ENCODE peak calls at places on chromosomes 6 and 20, in nine cellular contexts. One of them, this sample, is unnamed.

GRCh38 chr6:64281167-64281566 is 645.6 kb downstream of the PHF3 start:
- DNase-seq in OCI-LY7: no peak
- DNase-seq in coronary artery: no peak
- DNase-seq in transverse colon: no peak
- DNase-seq in adrenal gland: no peak
- DNase-seq in GM10248: no peak
- DNase-seq in astrocyte of the spinal cord: no peak
- DNase-seq in psoas muscle: no peak
- DNase-seq in fibroblast of lung: no peak
- DNase-seq in this sample: no peak

GRCh38 chr6:165556116-165556843 is 106.8 kb downstream of the PDE10A start:
- DNase-seq in OCI-LY7: no peak
- DNase-seq in coronary artery: no peak
- DNase-seq in transverse colon: no peak
- DNase-seq in adrenal gland: no peak
- DNase-seq in GM10248: no peak
- DNase-seq in astrocyte of the spinal cord: peak; percentile 65
- DNase-seq in psoas muscle: no peak
- DNase-seq in fibroblast of lung: peak; percentile 17
- DNase-seq in this sample: no peak

GRCh38 chr20:57377350-57377749 is 13.8 kb upstream of the RBM38 start:
- DNase-seq in OCI-LY7: no peak
- DNase-seq in coronary artery: no peak
- DNase-seq in transverse colon: no peak
- DNase-seq in adrenal gland: no peak
- DNase-seq in GM10248: no peak
- DNase-seq in astrocyte of the spinal cord: no peak
- DNase-seq in psoas muscle: no peak
- DNase-seq in fibroblast of lung: no peak
- DNase-seq in this sample: no peak

GRCh38 chr6:41589636-41590622 is 43.7 kb downstream of the FOXP4 start:
- DNase-seq in OCI-LY7: no peak
- DNase-seq in coronary artery: no peak
- DNase-seq in transverse colon: no peak
- DNase-seq in adrenal gland: no peak
- DNase-seq in GM10248: no peak
- DNase-seq in astrocyte of the spinal cord: no peak
- DNase-seq in psoas muscle: no peak
- DNase-seq in fibroblast of lung: no peak
- DNase-seq in this sample: no peak

GRCh38 chr6:36132221-36132895 is 2.0 kb downstream of the MAPK13 start:
- DNase-seq in OCI-LY7: no peak
- DNase-seq in coronary artery: no peak
- DNase-seq in transverse colon: no peak
- DNase-seq in adrenal gland: no peak
- DNase-seq in GM10248: no peak
- DNase-seq in astrocyte of the spinal cord: no peak
- DNase-seq in psoas muscle: no peak
- DNase-seq in fibroblast of lung: no peak
- DNase-seq in this sample: no peak

GRCh38 chr6:11722224-11722623 is 56.4 kb downstream of the ADTRP start:
- DNase-seq in OCI-LY7: no peak
- DNase-seq in coronary artery: no peak
- DNase-seq in transverse colon: no peak
- DNase-seq in adrenal gland: no peak
- DNase-seq in GM10248: no peak
- DNase-seq in astrocyte of the spinal cord: no peak
- DNase-seq in psoas muscle: no peak
- DNase-seq in fibroblast of lung: no peak
- DNase-seq in this sample: no peak

GRCh38 chr20:4610871-4611270 is 110.8 kb upstream of the PRND start:
- DNase-seq in OCI-LY7: no peak
- DNase-seq in coronary artery: no peak
- DNase-seq in transverse colon: no peak
- DNase-seq in adrenal gland: no peak
- DNase-seq in GM10248: no peak
- DNase-seq in astrocyte of the spinal cord: no peak
- DNase-seq in psoas muscle: no peak
- DNase-seq in fibroblast of lung: no peak
- DNase-seq in this sample: peak; percentile 19

GRCh38 chr20:10647471-10647870 is 26.3 kb downstream of the JAG1 start:
- DNase-seq in OCI-LY7: peak; percentile 12
- DNase-seq in coronary artery: peak; percentile 69
- DNase-seq in transverse colon: peak; percentile 7
- DNase-seq in adrenal gland: no peak
- DNase-seq in GM10248: peak; percentile 32
- DNase-seq in astrocyte of the spinal cord: no peak
- DNase-seq in psoas muscle: no peak
- DNase-seq in fibroblast of lung: no peak
- DNase-seq in this sample: no peak

GRCh38 chr6:132063204-132063603 is 112.0 kb upstream of the CCN2 start:
- DNase-seq in OCI-LY7: no peak
- DNase-seq in coronary artery: no peak
- DNase-seq in transverse colon: no peak
- DNase-seq in adrenal gland: no peak
- DNase-seq in GM10248: no peak
- DNase-seq in astrocyte of the spinal cord: peak; percentile 81
- DNase-seq in psoas muscle: no peak
- DNase-seq in fibroblast of lung: peak; percentile 51
- DNase-seq in this sample: no peak

GRCh38 chr6:13807691-13808090 is 6.7 kb downstream of the MCUR1 start:
- DNase-seq in OCI-LY7: no peak
- DNase-seq in coronary artery: no peak
- DNase-seq in transverse colon: no peak
- DNase-seq in adrenal gland: no peak
- DNase-seq in GM10248: no peak
- DNase-seq in astrocyte of the spinal cord: peak; percentile 10
- DNase-seq in psoas muscle: no peak
- DNase-seq in fibroblast of lung: no peak
- DNase-seq in this sample: no peak

GRCh38 chr20:58470336-58470978 is 44.7 kb downstream of the APCDD1L start:
- DNase-seq in OCI-LY7: no peak
- DNase-seq in coronary artery: no peak
- DNase-seq in transverse colon: no peak
- DNase-seq in adrenal gland: no peak
- DNase-seq in GM10248: no peak
- DNase-seq in astrocyte of the spinal cord: no peak
- DNase-seq in psoas muscle: no peak
- DNase-seq in fibroblast of lung: no peak
- DNase-seq in this sample: no peak

GRCh38 chr6:35491558-35492541 is 5.0 kb downstream of the TEAD3 start:
- DNase-seq in OCI-LY7: no peak
- DNase-seq in coronary artery: no peak
- DNase-seq in transverse colon: no peak
- DNase-seq in adrenal gland: no peak
- DNase-seq in GM10248: no peak
- DNase-seq in astrocyte of the spinal cord: no peak
- DNase-seq in psoas muscle: no peak
- DNase-seq in fibroblast of lung: peak; percentile 58
- DNase-seq in this sample: no peak

GRCh38 chr6:169445661-169446581 is 192.3 kb upstream of the THBS2 start:
- DNase-seq in OCI-LY7: no peak
- DNase-seq in coronary artery: no peak
- DNase-seq in transverse colon: peak; percentile 48
- DNase-seq in adrenal gland: no peak
- DNase-seq in GM10248: no peak
- DNase-seq in astrocyte of the spinal cord: no peak
- DNase-seq in psoas muscle: no peak
- DNase-seq in fibroblast of lung: no peak
- DNase-seq in this sample: no peak

GRCh38 chr6:105449756-105450390 is 47.0 kb upstream of the PREP start:
- DNase-seq in OCI-LY7: no peak
- DNase-seq in coronary artery: no peak
- DNase-seq in transverse colon: no peak
- DNase-seq in adrenal gland: no peak
- DNase-seq in GM10248: no peak
- DNase-seq in astrocyte of the spinal cord: peak; percentile 15
- DNase-seq in psoas muscle: no peak
- DNase-seq in fibroblast of lung: no peak
- DNase-seq in this sample: no peak

GRCh38 chr20:47502271-47502730 is 614 bp downstream of the NCOA3 start:
- DNase-seq in OCI-LY7: no peak
- DNase-seq in coronary artery: no peak
- DNase-seq in transverse colon: peak; percentile 33
- DNase-seq in adrenal gland: peak; percentile 31
- DNase-seq in GM10248: no peak
- DNase-seq in astrocyte of the spinal cord: peak; percentile 14
- DNase-seq in psoas muscle: peak; percentile 17
- DNase-seq in fibroblast of lung: no peak
- DNase-seq in this sample: peak; percentile 65

GRCh38 chr6:88869263-88870023 is 94.0 kb downstream of the RNGTT start:
- DNase-seq in OCI-LY7: no peak
- DNase-seq in coronary artery: no peak
- DNase-seq in transverse colon: no peak
- DNase-seq in adrenal gland: no peak
- DNase-seq in GM10248: no peak
- DNase-seq in astrocyte of the spinal cord: peak; percentile 39
- DNase-seq in psoas muscle: no peak
- DNase-seq in fibroblast of lung: peak; percentile 65
- DNase-seq in this sample: no peak

GRCh38 chr6:150403458-150404245 is 34.8 kb downstream of the IYD start:
- DNase-seq in OCI-LY7: no peak
- DNase-seq in coronary artery: peak; percentile 85
- DNase-seq in transverse colon: no peak
- DNase-seq in adrenal gland: no peak
- DNase-seq in GM10248: no peak
- DNase-seq in astrocyte of the spinal cord: peak; percentile 95
- DNase-seq in psoas muscle: no peak
- DNase-seq in fibroblast of lung: peak; percentile 93
- DNase-seq in this sample: peak; percentile 83

GRCh38 chr20:48191200-48191599 is 405.9 kb upstream of the SULF2 start:
- DNase-seq in OCI-LY7: no peak
- DNase-seq in coronary artery: no peak
- DNase-seq in transverse colon: no peak
- DNase-seq in adrenal gland: no peak
- DNase-seq in GM10248: no peak
- DNase-seq in astrocyte of the spinal cord: no peak
- DNase-seq in psoas muscle: no peak
- DNase-seq in fibroblast of lung: no peak
- DNase-seq in this sample: no peak

GRCh38 chr6:25369450-25370086 is 90.4 kb downstream of the CARMIL1 start:
- DNase-seq in OCI-LY7: peak; percentile 59
- DNase-seq in coronary artery: no peak
- DNase-seq in transverse colon: peak; percentile 40
- DNase-seq in adrenal gland: no peak
- DNase-seq in GM10248: no peak
- DNase-seq in astrocyte of the spinal cord: no peak
- DNase-seq in psoas muscle: no peak
- DNase-seq in fibroblast of lung: peak; percentile 27
- DNase-seq in this sample: no peak

GRCh38 chr20:51946581-51946980 is 144.3 kb upstream of the SALL4 start:
- DNase-seq in OCI-LY7: no peak
- DNase-seq in coronary artery: no peak
- DNase-seq in transverse colon: no peak
- DNase-seq in adrenal gland: no peak
- DNase-seq in GM10248: no peak
- DNase-seq in astrocyte of the spinal cord: no peak
- DNase-seq in psoas muscle: no peak
- DNase-seq in fibroblast of lung: peak; percentile 40
- DNase-seq in this sample: no peak

GRCh38 chr6:142966294-142966693 is 21.3 kb upstream of the HIVEP2 start:
- DNase-seq in OCI-LY7: no peak
- DNase-seq in coronary artery: no peak
- DNase-seq in transverse colon: no peak
- DNase-seq in adrenal gland: no peak
- DNase-seq in GM10248: no peak
- DNase-seq in astrocyte of the spinal cord: no peak
- DNase-seq in psoas muscle: no peak
- DNase-seq in fibroblast of lung: no peak
- DNase-seq in this sample: no peak
- TF ChIP-seq CTCF in OCI-LY7: no peak
- TF ChIP-seq CTCF in coronary artery: no peak
- TF ChIP-seq CTCF in transverse colon: no peak
- TF ChIP-seq CTCF in adrenal gland: no peak
- TF ChIP-seq CTCF in GM10248: no peak
- TF ChIP-seq CTCF in astrocyte of the spinal cord: no peak
- TF ChIP-seq CTCF in psoas muscle: no peak
- TF ChIP-seq CTCF in fibroblast of lung: no peak
- TF ChIP-seq CTCF in this sample: no peak

DNA sequence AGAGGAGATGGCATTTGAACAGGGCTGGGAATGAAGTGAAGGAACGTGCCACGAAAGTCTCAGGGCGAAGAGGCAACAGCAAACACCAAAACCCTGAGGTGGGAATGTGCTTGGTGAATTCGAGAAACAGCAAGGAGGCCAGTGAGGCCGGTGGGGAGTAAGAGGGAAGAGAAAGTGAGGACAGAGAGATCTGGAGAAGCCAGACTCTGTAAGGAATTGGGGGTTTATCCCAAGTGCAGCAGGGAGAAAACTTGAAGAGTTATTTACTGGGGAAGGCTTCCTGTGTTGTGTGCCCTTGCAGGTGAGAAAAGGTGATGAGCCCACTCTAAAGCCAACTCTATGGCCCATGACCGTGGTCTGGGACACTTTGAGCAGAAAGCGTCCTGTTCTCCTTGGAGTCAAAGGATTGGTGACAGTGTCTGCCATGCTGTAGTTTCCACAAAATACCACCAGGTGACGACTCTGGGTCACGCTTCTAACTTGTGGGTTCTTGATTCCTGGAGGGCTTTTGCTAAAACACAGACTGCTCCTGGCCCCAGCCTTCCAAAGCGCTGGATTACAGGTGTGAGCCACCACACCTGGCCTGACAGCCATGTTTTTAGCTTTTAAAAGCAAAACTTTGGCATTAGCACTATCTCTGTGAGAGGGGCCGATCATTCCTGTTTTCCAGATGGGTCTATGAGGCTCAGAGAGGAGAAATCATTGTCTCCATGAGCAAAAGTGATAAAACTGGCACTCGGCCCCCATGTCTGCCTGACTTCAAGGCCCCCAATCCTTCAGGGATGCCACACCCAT is 18.0 kb upstream of the CSNK2A1 start:
- DNase-seq in OCI-LY7: peak; percentile 74
- DNase-seq in coronary artery: no peak
- DNase-seq in transverse colon: peak; percentile 64
- DNase-seq in adrenal gland: peak; percentile 67
- DNase-seq in GM10248: peak; percentile 78
- DNase-seq in astrocyte of the spinal cord: peak; percentile 58
- DNase-seq in psoas muscle: peak; percentile 45
- DNase-seq in fibroblast of lung: peak; percentile 65
- DNase-seq in this sample: peak; percentile 68
- TF ChIP-seq CTCF in OCI-LY7: peak; percentile 95
- TF ChIP-seq CTCF in coronary artery: peak; percentile 92
- TF ChIP-seq CTCF in transverse colon: peak; percentile 95
- TF ChIP-seq CTCF in adrenal gland: peak; percentile 99
- TF ChIP-seq CTCF in GM10248: peak; percentile 91
- TF ChIP-seq CTCF in astrocyte of the spinal cord: peak; percentile 99
- TF ChIP-seq CTCF in psoas muscle: peak; percentile 96
- TF ChIP-seq CTCF in fibroblast of lung: peak; percentile 99
- TF ChIP-seq CTCF in this sample: peak; percentile 81

GRCh38 chr6:108127826-108128225 is 38.0 kb upstream of the NR2E1 start:
- DNase-seq in OCI-LY7: no peak
- DNase-seq in coronary artery: no peak
- DNase-seq in transverse colon: no peak
- DNase-seq in adrenal gland: peak; percentile 12
- DNase-seq in GM10248: no peak
- DNase-seq in astrocyte of the spinal cord: no peak
- DNase-seq in psoas muscle: no peak
- DNase-seq in fibroblast of lung: no peak
- DNase-seq in this sample: no peak
- TF ChIP-seq CTCF in OCI-LY7: no peak
- TF ChIP-seq CTCF in coronary artery: no peak
- TF ChIP-seq CTCF in transverse colon: no peak
- TF ChIP-seq CTCF in adrenal gland: no peak
- TF ChIP-seq CTCF in GM10248: no peak
- TF ChIP-seq CTCF in astrocyte of the spinal cord: no peak
- TF ChIP-seq CTCF in psoas muscle: no peak
- TF ChIP-seq CTCF in fibroblast of lung: no peak
- TF ChIP-seq CTCF in this sample: no peak

GRCh38 chr6:15642276-15642675 is 20.6 kb downstream of the DTNBP1 start:
- DNase-seq in OCI-LY7: peak; percentile 39
- DNase-seq in coronary artery: no peak
- DNase-seq in transverse colon: no peak
- DNase-seq in adrenal gland: no peak
- DNase-seq in GM10248: no peak
- DNase-seq in astrocyte of the spinal cord: no peak
- DNase-seq in psoas muscle: no peak
- DNase-seq in fibroblast of lung: no peak
- DNase-seq in this sample: no peak
- TF ChIP-seq CTCF in OCI-LY7: peak; percentile 73
- TF ChIP-seq CTCF in coronary artery: no peak
- TF ChIP-seq CTCF in transverse colon: no peak
- TF ChIP-seq CTCF in adrenal gland: no peak
- TF ChIP-seq CTCF in GM10248: no peak
- TF ChIP-seq CTCF in astrocyte of the spinal cord: peak; percentile 35
- TF ChIP-seq CTCF in psoas muscle: no peak
- TF ChIP-seq CTCF in fibroblast of lung: peak; percentile 28
- TF ChIP-seq CTCF in this sample: no peak

This sample was measured in ascending aorta.